ENCODE peak calls at places on chromosomes 7 and 10, in nine cellular contexts. S is fibroblast of lung, T is ovary, L is uterus, M is lung, K is OCI-LY7, U is H9, V is breast epithelium, O is body of pancreas. H is an unnamed sample.
A peak's percentile ranks its signal among the peaks of the same experiment; 100 is the strongest.

GRCh38 chr10:5751854-5752253 is 61.4 kb downstream of the GDI2 start:
- DNase-seq in S (no peak), T (no peak), L (no peak), M (no peak), K (no peak), U (peak; percentile 34), V (no peak), O (no peak), H (no peak)

GRCh38 chr10:123797813-123798212 is 93.8 kb downstream of the CPXM2 start:
- DNase-seq in S (no peak), T (no peak), L (no peak), M (no peak), K (no peak), U (peak; percentile 67), V (no peak), O (no peak), H (no peak)

GRCh38 chr7:55193245-55193644 is 171.9 kb upstream of the LANCL2 start:
- DNase-seq in S (peak; percentile 22), T (no peak), L (no peak), M (no peak), K (no peak), U (no peak), V (peak; percentile 9), O (no peak), H (no peak)

GRCh38 chr7:129609666-129610065 is 1.9 kb upstream of the NRF1 start:
- DNase-seq in S (peak; percentile 25), T (no peak), L (no peak), M (no peak), K (no peak), U (no peak), V (no peak), O (no peak), H (no peak)

GRCh38 chr10:5944389-5945202 is 32.7 kb downstream of the IL15RA start:
- DNase-seq in S (peak; percentile 100), T (peak; percentile 82), L (peak; percentile 98), M (peak; percentile 73), K (no peak), U (no peak), V (peak; percentile 94), O (peak; percentile 97), H (no peak)

GRCh38 chr10:69742356-69742695 is 59.4 kb upstream of the COL13A1 start:
- DNase-seq in S (peak; percentile 52), T (no peak), L (no peak), M (no peak), K (no peak), U (no peak), V (no peak), O (no peak), H (no peak)

GRCh38 chr7:81414411-81414810 is 355.4 kb downstream of the HGF start:
- DNase-seq in S (no peak), T (no peak), L (no peak), M (no peak), K (no peak), U (no peak), V (no peak), O (no peak), H (no peak)

GRCh38 chr10:100858258-100858657 is 54.5 kb upstream of the SLF2 start:
- DNase-seq in S (no peak), T (no peak), L (no peak), M (no peak), K (no peak), U (no peak), V (no peak), O (no peak), H (no peak)

GRCh38 chr10:99565166-99565565 is 32.4 kb downstream of the NKX2-3 start:
- DNase-seq in S (no peak), T (no peak), L (no peak), M (no peak), K (no peak), U (no peak), V (no peak), O (no peak), H (no peak)

GRCh38 chr10:83533290-83533689 is 606.0 kb upstream of the GHITM start:
- DNase-seq in S (no peak), T (no peak), L (no peak), M (no peak), K (no peak), U (no peak), V (no peak), O (no peak), H (no peak)

GRCh38 chr10:83522881-83523386 is 616.4 kb upstream of the GHITM start:
- DNase-seq in S (peak; percentile 99), T (no peak), L (no peak), M (no peak), K (no peak), U (no peak), V (no peak), O (no peak), H (no peak)

GRCh38 chr10:83522456-83522855 is 616.9 kb upstream of the GHITM start:
- DNase-seq in S (peak; percentile 77), T (no peak), L (no peak), M (no peak), K (no peak), U (no peak), V (no peak), O (no peak), H (no peak)

DNA sequence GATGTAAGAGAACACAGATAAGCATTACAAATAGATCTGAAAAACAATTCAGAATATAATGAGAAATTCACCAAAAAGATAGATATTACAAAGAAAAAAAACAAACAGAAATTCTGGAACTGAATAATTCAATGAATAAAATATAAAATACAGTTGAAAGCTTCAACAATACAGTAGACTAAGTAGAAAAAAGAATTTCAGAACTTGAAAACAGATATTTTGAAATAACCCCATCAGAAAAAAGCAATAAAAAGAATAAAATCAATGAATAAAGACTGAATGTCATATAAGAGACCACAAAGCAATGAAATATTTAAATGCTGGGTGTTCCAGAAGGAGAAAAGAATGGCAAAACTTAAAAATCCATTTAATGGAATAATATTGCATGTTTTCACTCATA is 611.4 kb upstream of the GHITM start:
- DNase-seq in S (no peak), T (no peak), L (no peak), M (no peak), K (no peak), U (no peak), V (no peak), O (no peak), H (no peak)
- H3K9me3 ChIP-seq in S (no peaks in the 10 kb centered on the region), T (no peaks in the 10 kb centered on the region), L (no peaks in the 10 kb centered on the region), M (peaks cover 6% of the 10 kb centered on the region), K (no peaks in the 10 kb centered on the region), U (no peaks in the 10 kb centered on the region), V (peaks cover 11% of the 10 kb centered on the region), O (no peaks in the 10 kb centered on the region), H (no peaks in the 10 kb centered on the region)

GRCh38 chr7:63953181-63953580 is 45.5 kb upstream of the ZNF722 start:
- DNase-seq in S (no peak), T (no peak), L (no peak), M (no peak), K (no peak), U (no peak), V (no peak), O (no peak), H (no peak)
- H3K9me3 ChIP-seq in S (no peaks in the 10 kb centered on the region), T (no peaks in the 10 kb centered on the region), L (no peaks in the 10 kb centered on the region), M (no peaks in the 10 kb centered on the region), K (no peaks in the 10 kb centered on the region), U (peaks cover 73% of the 10 kb centered on the region), V (peaks cover 21% of the 10 kb centered on the region), O (no peaks in the 10 kb centered on the region), H (no peaks in the 10 kb centered on the region)

GRCh38 chr10:72274213-72274729 is 547 bp downstream of the DDIT4 start:
- DNase-seq in S (no peak), T (no peak), L (peak; percentile 56), M (no peak), K (no peak), U (no peak), V (no peak), O (no peak), H (no peak)

GRCh38 chr10:72267819-72268404 is 5.8 kb upstream of the DDIT4 start:
- DNase-seq in S (no peak), T (no peak), L (no peak), M (no peak), K (no peak), U (no peak), V (no peak), O (no peak), H (no peak)

GRCh38 chr10:72272689-72273409 is 875 bp upstream of the DDIT4 start:
- DNase-seq in S (peak; percentile 92), T (peak; percentile 92), L (peak; percentile 95), M (peak; percentile 88), K (peak; percentile 86), U (peak; percentile 93), V (peak; percentile 90), O (peak; percentile 90), H (no peak)

GRCh38 chr10:72273410-72274212 is at the start of gene DDIT4:
- DNase-seq in S (peak; percentile 99), T (peak; percentile 100), L (peak; percentile 99), M (peak; percentile 99), K (peak; percentile 99), U (peak; percentile 99), V (peak; percentile 99), O (peak; percentile 100), H (peak; percentile 95)

DNA sequence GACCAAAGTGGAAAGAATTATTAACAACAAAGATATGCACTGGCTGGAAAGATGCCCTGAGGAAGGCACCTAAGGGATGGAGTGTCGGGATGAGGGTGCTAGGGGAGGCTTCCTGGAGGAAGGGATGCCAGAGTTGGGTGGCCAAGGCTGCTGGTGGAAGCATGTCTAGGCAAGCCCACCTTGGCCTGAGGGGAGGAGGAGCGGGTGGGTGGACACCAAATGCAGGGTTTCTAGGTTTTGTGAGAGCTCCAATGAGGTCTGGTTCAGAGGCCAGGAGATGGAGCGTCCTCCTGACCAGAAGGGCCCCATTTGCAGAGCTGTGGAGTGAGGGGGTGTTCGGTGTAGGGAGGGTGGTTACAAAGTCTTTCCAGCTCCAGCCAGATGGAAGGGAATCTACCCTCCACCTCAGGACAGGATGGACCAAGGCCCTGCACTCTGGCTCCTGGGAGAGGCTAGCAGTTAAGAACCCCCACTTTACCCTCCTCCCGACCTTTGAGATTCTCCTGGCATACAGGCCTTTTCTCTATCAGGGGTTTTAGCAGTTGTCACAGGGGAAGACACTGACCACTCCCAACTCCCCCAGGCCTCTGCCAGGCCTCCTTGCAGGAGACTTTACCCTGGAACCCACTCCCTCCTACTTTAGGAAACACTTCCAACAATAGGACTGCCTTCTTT is 3.0 kb upstream of the DDIT4 start:
- DNase-seq in S (no peak), T (no peak), L (no peak), M (no peak), K (no peak), U (no peak), V (no peak), O (no peak), H (no peak)
- H3K9me3 ChIP-seq in S (no peaks in the 10 kb centered on the region), T (no peaks in the 10 kb centered on the region), L (no peaks in the 10 kb centered on the region), M (no peaks in the 10 kb centered on the region), K (no peaks in the 10 kb centered on the region), U (no peaks in the 10 kb centered on the region), V (no peaks in the 10 kb centered on the region), O (no peaks in the 10 kb centered on the region), H (no peaks in the 10 kb centered on the region)

DNA sequence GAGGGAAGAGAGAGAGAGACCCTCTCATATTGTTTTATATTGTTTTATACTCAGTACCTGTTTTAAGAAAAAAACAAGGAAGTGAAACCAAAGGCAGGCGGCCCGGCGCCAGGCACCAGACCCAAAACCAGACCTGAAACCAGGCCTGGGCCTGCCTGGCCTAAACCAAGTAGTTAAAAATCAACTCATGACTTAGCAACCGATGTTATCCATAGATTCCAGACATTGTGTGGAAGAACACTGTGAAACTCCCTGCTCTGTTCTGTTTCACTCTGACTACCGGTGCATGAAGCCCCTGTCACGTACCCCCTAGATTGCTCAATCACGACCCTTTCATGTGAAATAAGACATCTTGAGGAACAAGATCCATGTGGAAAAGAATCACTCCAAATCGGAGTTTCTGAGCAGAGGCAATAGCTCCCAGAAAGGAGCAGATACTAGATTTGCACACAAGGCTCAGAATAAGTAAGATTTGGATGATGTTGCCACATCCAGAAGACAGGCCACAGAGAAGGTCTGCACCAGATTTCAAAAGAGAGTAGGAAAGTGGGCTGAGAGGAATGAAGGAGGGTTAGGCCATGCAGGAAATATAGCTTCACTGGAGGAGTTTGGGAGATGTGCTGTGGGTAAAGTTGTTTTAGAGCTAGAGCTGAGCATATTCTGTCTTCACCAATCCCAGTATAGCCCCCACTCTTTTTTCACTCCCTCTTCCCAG is 8.7 kb upstream of the ZNF248 start:
- DNase-seq in S (no peak), T (no peak), L (no peak), M (no peak), K (peak; percentile 79), U (no peak), V (no peak), O (no peak), H (no peak)
- H3K9me3 ChIP-seq in S (no peaks in the 10 kb centered on the region), T (no peaks in the 10 kb centered on the region), L (no peaks in the 10 kb centered on the region), M (peaks cover 2% of the 10 kb centered on the region), K (no peaks in the 10 kb centered on the region), U (peaks cover 38% of the 10 kb centered on the region), V (no peaks in the 10 kb centered on the region), O (no peaks in the 10 kb centered on the region), H (no peaks in the 10 kb centered on the region)